ENCODE peak calls at places on chromosome 4, in five cellular contexts. W is H1, Q is K562, O is GM12878, H is HepG2. R is an unnamed sample.

GRCh38 chr4:176898791-176899190 is 106.1 kb upstream of the VEGFC start:
- DNase-seq in W (no peak), Q (no peak), O (no peak), H (no peak), R (no peak)

GRCh38 chr4:7170012-7170411 is 22.3 kb upstream of the SORCS2 start:
- DNase-seq in W (no peak), Q (no peak), O (no peak), H (no peak), R (no peak)

GRCh38 chr4:26000274-26000950 is 86.4 kb downstream of the SMIM20 start:
- DNase-seq in W (peak), Q (no peak), O (no peak), H (no peak), R (no peak)

GRCh38 chr4:36351082-36351666 is 69.8 kb downstream of the DTHD1 start:
- DNase-seq in W (peak), Q (peak), O (peak), H (peak), R (peak)

GRCh38 chr4:105838082-105838481 is 57.2 kb upstream of the NPNT start:
- DNase-seq in W (no peak), Q (no peak), O (no peak), H (peak), R (no peak)

GRCh38 chr4:106056914-106057313 is 161.6 kb downstream of the NPNT start:
- DNase-seq in W (no peak), Q (no peak), O (no peak), H (no peak), R (no peak)

GRCh38 chr4:171966356-171966755 is 153.2 kb downstream of the GALNTL6 start:
- DNase-seq in W (no peak), Q (no peak), O (no peak), H (no peak), R (no peak)

GRCh38 chr4:6199344-6199921 is 916 bp downstream of the JAKMIP1 start:
- DNase-seq in W (peak), Q (no peak), O (no peak), H (no peak), R (no peak)

GRCh38 chr4:89469930-89470375 is 162.4 kb upstream of the GPRIN3 start:
- DNase-seq in W (no peak), Q (no peak), O (peak), H (no peak), R (no peak)
- TF ChIP-seq SP1 in W (no peak), Q (no peak), O (no peak), H (no peak), R (no peak)

GRCh38 chr4:153521995-153522799 is 56.0 kb downstream of the TMEM131L start:
- DNase-seq in W (no peak), Q (no peak), O (peak), H (no peak), R (no peak)
- TF ChIP-seq RAD21 in W (no peak), Q (no peak), O (no peak), H (no peak), R (no peak)

GRCh38 chr4:70583952-70584834 is 7.9 kb upstream of the AMBN start:
- DNase-seq in W (no peak), Q (no peak), O (no peak), H (peak), R (peak)

GRCh38 chr4:70577220-70577927 is 14.7 kb upstream of the AMBN start:
- DNase-seq in W (no peak), Q (no peak), O (no peak), H (peak), R (no peak)

GRCh38 chr4:70586841-70587240 is 5.2 kb upstream of the AMBN start:
- DNase-seq in W (no peak), Q (no peak), O (no peak), H (no peak), R (no peak)

GRCh38 chr4:70581980-70582379 is 10.1 kb upstream of the AMBN start:
- DNase-seq in W (no peak), Q (no peak), O (no peak), H (no peak), R (no peak)
- TF ChIP-seq SP1 in W (no peak), Q (no peak), O (no peak), H (no peak), R (no peak)

GRCh38 chr4:110085131-110085530 is 113.3 kb downstream of the ELOVL6 start:
- DNase-seq in W (no peak), Q (peak), O (no peak), H (peak), R (no peak)
- TF ChIP-seq RAD21 in W (no peak), Q (no peak), O (no peak), H (no peak), R (no peak)

R was measured in HCT116.